ENCODE peak calls at places on chromosomes 3 and 15, in six cellular contexts. E is activated T-helper 1 cell treated with Interleukin-2 at 50 U/mL for 16 hours, A is EL, C is breast epithelium, V is RWPE1, K is HFFc6. D is an unnamed sample.

GRCh38 chr3:59605318-59605717 is 555.5 kb upstream of the CFAP20DC start:
- DNase-seq in E (no peak), A (no peak), C (no peak), V (no peak), K (no peak), D (no peak)

GRCh38 chr15:31270767-31271166 is 55.9 kb upstream of the KLF13 start:
- DNase-seq in E (no peak), A (no peak), C (peak), V (no peak), K (no peak), D (no peak)

GRCh38 chr3:135596563-135596962 is 369.0 kb upstream of the PPP2R3A start:
- DNase-seq in E (no peak), A (no peak), C (no peak), V (no peak), K (no peak), D (no peak)

GRCh38 chr15:82656641-82657266 is 9.6 kb upstream of the CPEB1 start:
- DNase-seq in E (no peak), A (no peak), C (no peak), V (no peak), K (no peak), D (no peak)

GRCh38 chr15:99682455-99682854 is 50.8 kb downstream of the LYSMD4 start:
- DNase-seq in E (no peak), A (peak), C (no peak), V (peak), K (peak), D (no peak)

GRCh38 chr3:37816271-37816670 is 45.4 kb upstream of the CTDSPL start:
- DNase-seq in E (no peak), A (no peak), C (no peak), V (no peak), K (peak), D (no peak)

GRCh38 chr3:21356402-21356801 is 394.6 kb downstream of the ZNF385D start:
- DNase-seq in E (no peak), A (peak), C (no peak), V (no peak), K (peak), D (no peak)

GRCh38 chr3:39254806-39255449 is 24.9 kb downstream of the CX3CR1 start:
- DNase-seq in E (no peak), A (peak), C (no peak), V (peak), K (peak), D (no peak)